ENCODE peak calls at places on chromosomes 11 and 22, in nine cellular contexts. V is fibroblast of lung; S is psoas muscle; P is mesendoderm; Y is CD4-positive, CD25-positive, alpha-beta regulatory T cell; Z is ovary; U is spleen; B is colonic mucosa; N is H1. W is an unnamed sample.

GRCh38 chr11:131810511-131810910 is 440.1 kb downstream of the NTM start:
- DNase-seq in Z (no peak), P (no peak), N (no peak), S (no peak), Y (no peak), U (no peak), V (no peak), B (no peak), W (no peak)

GRCh38 chr11:1767399-1768140 is 3.8 kb upstream of the CTSD start:
- DNase-seq in U (peak; percentile 69), B (no peak), Y (no peak), S (peak; percentile 44), P (no peak), N (no peak), V (no peak), Z (peak; percentile 30), W (no peak)

GRCh38 chr11:62497132-62497915 is 49.3 kb downstream of the AHNAK start:
- DNase-seq in U (no peak), B (peak; percentile 65), V (peak; percentile 73), Y (peak; percentile 40), P (peak; percentile 84), N (no peak), Z (no peak), S (no peak), W (no peak)

GRCh38 chr11:13183094-13183825 is 94.3 kb upstream of the BMAL1 start:
- DNase-seq in U (no peak), V (peak; percentile 83), Z (no peak), S (no peak), Y (peak; percentile 27), B (no peak), P (peak; percentile 32), N (no peak), W (no peak)

GRCh38 chr11:35852056-35852455 is 91.8 kb upstream of the LDLRAD3 start:
- DNase-seq in Y (no peak), V (no peak), Z (no peak), P (no peak), U (no peak), N (no peak), S (peak; percentile 72), B (no peak), W (no peak)

GRCh38 chr11:131511794-131512193 is 141.4 kb downstream of the NTM start:
- DNase-seq in V (no peak), P (peak; percentile 72), B (peak; percentile 50), S (peak; percentile 50), Y (peak; percentile 0), N (peak; percentile 25), U (no peak), Z (no peak), W (peak; percentile 60)

GRCh38 chr22:47174671-47175111 is 412.2 kb downstream of the TBC1D22A start:
- DNase-seq in Y (no peak), B (no peak), N (no peak), P (no peak), S (peak; percentile 40), V (no peak), U (peak; percentile 68), Z (peak; percentile 39), W (no peak)

GRCh38 chr11:111460752-111461305 is 51.4 kb downstream of the BTG4 start:
- DNase-seq in P (no peak), S (no peak), N (no peak), Y (no peak), B (no peak), U (no peak), Z (no peak), V (peak; percentile 76), W (no peak)

GRCh38 chr11:64918056-64918455 is 1.0 kb upstream of the ATG2A start:
- DNase-seq in N (no peak), Y (peak; percentile 28), P (peak; percentile 39), U (no peak), B (no peak), Z (no peak), S (no peak), V (peak; percentile 59), W (no peak)

GRCh38 chr11:113796663-113797259 is 17.2 kb downstream of the CLDN25 start:
- DNase-seq in Y (peak; percentile 49), V (peak; percentile 29), U (no peak), S (no peak), N (no peak), Z (no peak), P (peak; percentile 53), B (peak; percentile 24), W (no peak)

GRCh38 chr11:114102993-114103896 is 43.7 kb downstream of the ZBTB16 start:
- DNase-seq in Y (peak; percentile 16), Z (no peak), B (no peak), P (no peak), V (no peak), N (no peak), U (no peak), S (no peak), W (no peak)

GRCh38 chr11:113859665-113860064 is 15.7 kb downstream of the USP28 start:
- DNase-seq in B (no peak), N (no peak), V (no peak), Y (peak; percentile 47), U (no peak), Z (no peak), P (peak; percentile 81), S (no peak), W (no peak)

GRCh38 chr11:76510060-76511047 is 65.5 kb downstream of the EMSY start:
- DNase-seq in V (peak; percentile 75), U (no peak), N (no peak), P (peak; percentile 89), Y (no peak), S (peak; percentile 26), Z (no peak), B (no peak), W (peak; percentile 39)

GRCh38 chr11:84164722-84165121 is 878.6 kb upstream of the CCDC90B start:
- DNase-seq in P (no peak), Y (no peak), B (no peak), S (no peak), N (no peak), V (peak; percentile 40), U (no peak), Z (no peak), W (no peak)

GRCh38 chr11:58573451-58574104 is 2.1 kb downstream of the LPXN start:
- DNase-seq in U (no peak), Z (peak; percentile 41), S (peak; percentile 67), B (peak; percentile 53), P (no peak), N (no peak), Y (peak; percentile 75), V (peak; percentile 87), W (no peak)

GRCh38 chr11:116990061-116990473 is 108.2 kb downstream of the SIK3 start:
- DNase-seq in U (no peak), Z (no peak), B (peak; percentile 31), Y (no peak), P (no peak), V (peak; percentile 97), N (no peak), S (no peak), W (no peak)

GRCh38 chr11:114059984-114060401 is 482 bp downstream of the ZBTB16 start:
- DNase-seq in P (no peak), Y (peak; percentile 40), U (no peak), N (no peak), V (no peak), S (peak; percentile 76), Z (peak; percentile 77), B (peak; percentile 58), W (no peak)

GRCh38 chr22:18000441-18001039 is 23.8 kb downstream of the MICAL3 start:
- DNase-seq in B (peak; percentile 39), Y (peak; percentile 28), P (peak; percentile 47), V (no peak), N (no peak), Z (peak; percentile 58), S (peak; percentile 56), U (peak; percentile 85), W (no peak)

DNA sequence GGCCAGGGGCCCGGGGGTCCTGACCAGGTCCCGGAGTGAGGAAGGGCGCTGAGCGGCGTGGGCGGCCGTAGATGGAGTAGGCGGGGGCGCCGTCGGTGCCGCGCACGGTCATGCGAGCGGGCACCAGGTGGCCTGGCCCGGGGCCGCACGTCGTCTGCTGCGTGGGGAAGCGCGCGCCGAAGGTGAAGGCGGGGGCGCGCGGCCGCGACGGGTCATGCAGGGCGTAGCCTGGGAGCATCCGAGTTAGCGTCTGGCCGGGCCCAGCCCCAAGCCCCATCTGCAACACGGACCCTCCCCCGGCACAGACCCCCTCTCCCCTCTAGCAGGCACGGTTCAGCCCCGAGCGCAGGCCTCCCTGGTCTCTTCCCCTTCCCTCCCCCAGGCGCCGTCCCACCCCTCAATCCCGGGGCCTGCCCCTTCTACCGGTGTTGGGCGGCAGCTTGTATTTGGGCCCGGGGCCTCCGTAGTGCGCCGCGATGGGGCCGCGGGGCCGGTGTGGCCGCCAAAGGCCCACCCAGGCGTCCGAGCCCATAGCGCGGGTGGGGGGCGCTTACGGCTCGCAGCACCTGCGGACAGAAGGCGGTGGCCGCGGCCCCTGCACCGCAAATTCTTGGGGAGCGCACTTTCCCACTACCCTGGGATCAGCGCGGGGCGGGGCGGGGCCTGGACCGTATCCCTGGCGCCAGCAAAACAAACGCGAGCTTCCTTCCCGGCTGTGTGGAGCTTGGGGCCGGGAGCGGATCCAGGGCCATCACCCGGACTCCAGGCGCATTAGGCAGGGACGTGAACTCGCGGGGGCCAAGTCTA is 1.9 kb upstream of the TYMP start:
- DNase-seq in Y (peak; percentile 86), B (peak; percentile 84), N (no peak), V (peak; percentile 54), Z (peak; percentile 71), S (peak; percentile 88), P (peak; percentile 56), U (peak; percentile 96), W (no peak)
- H3K4me3 ChIP-seq in Y (peak overlapping the region; percentile 66), B (peak overlapping the region; percentile 55), N (peak overlapping the region; percentile 27), V (peak overlapping the region; percentile 61), Z (peak overlapping the region; percentile 37), S (peak overlapping the region; percentile 69), P (no peak overlapping the region), U (peak overlapping the region; percentile 69), W (peak overlapping the region; percentile 56)

DNA sequence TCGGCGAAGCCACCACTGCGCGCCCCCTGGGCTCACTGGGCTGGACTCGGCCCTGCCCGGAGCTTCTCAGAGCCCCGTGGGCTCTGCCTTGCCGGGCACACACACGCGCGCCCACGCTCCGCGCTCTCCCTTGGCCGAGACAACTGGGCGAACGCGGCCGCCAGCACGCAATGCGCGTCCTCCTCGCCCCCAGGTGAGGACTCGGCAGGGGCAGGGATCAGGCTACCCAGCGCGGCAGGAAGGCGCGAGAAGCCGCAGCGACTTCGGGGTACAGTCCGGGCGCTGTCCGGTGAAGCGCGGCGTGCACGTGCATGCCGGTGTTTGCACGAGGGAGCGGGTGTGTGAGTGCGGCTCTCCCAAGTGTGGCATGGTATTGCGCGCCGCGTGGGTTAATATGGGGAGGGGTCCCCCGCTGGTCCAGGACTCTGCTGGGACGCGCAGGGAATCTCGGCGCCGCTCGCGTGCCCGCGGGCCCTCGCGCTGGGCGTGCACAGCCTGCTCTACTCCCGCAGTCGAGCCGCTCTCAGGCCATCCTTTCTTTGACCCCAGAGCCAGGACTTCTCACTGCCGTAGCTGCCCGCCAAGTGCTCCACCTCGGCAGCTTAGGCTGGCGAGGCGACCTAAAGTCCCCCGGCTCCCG is 5.5 kb downstream of the WNT7B start:
- DNase-seq in V (peak; percentile 14), U (no peak), Z (no peak), P (no peak), S (no peak), Y (no peak), B (no peak), N (no peak), W (no peak)
- H3K27me3 ChIP-seq in V (peaks cover 44% of the 10 kb centered on the region), U (peaks cover 95% of the 10 kb centered on the region), Z (peaks cover 5% of the 10 kb centered on the region), P (peaks cover 60% of the 10 kb centered on the region), S (no peaks in the 10 kb centered on the region), Y (peaks cover 5% of the 10 kb centered on the region), B (peaks cover 67% of the 10 kb centered on the region), N (peaks cover 63% of the 10 kb centered on the region), W (peaks cover 58% of the 10 kb centered on the region)

GRCh38 chr22:45602824-45603301 is 68.8 kb upstream of the ATXN10 start:
- DNase-seq in V (peak; percentile 59), Z (no peak), N (no peak), U (peak; percentile 30), S (no peak), B (no peak), P (peak; percentile 93), Y (no peak), W (peak; percentile 75)
- H3K4me3 ChIP-seq in V (no peak overlapping the region), Z (no peak overlapping the region), N (no peak overlapping the region), U (no peak overlapping the region), S (no peak overlapping the region), B (no peak overlapping the region), P (no peak overlapping the region), Y (no peak overlapping the region), W (no peak overlapping the region)

GRCh38 chr11:120339394-120339890 is 3.2 kb downstream of the ARHGEF12 start:
- DNase-seq in U (no peak), Y (peak; percentile 27), P (peak; percentile 40), Z (no peak), B (peak; percentile 69), S (no peak), V (peak; percentile 43), N (no peak), W (no peak)
- H3K27me3 ChIP-seq in U (no peaks in the 10 kb centered on the region), Y (peaks cover 25% of the 10 kb centered on the region), P (no peaks in the 10 kb centered on the region), Z (no peaks in the 10 kb centered on the region), B (no peaks in the 10 kb centered on the region), S (no peaks in the 10 kb centered on the region), V (no peaks in the 10 kb centered on the region), N (no peaks in the 10 kb centered on the region), W (no peaks in the 10 kb centered on the region)